ENCODE peak calls at places on chromosomes 5 and 9, in ten cellular contexts. S is GM13976, O is HFFc6, B is HFF-Myc, W is RWPE1, T is ovary, U is left ventricle myocardium inferior, V is WTC11, K is AG10803, G is Peyer's patch. D is an unnamed sample.

GRCh38 chr9:16726718-16727451 is 143.6 kb downstream of the BNC2 start:
- DNase-seq in B (no peak), K (peak; percentile 84), O (peak; percentile 72), U (peak; percentile 76), W (peak; percentile 50), V (peak; percentile 82), S (peak; percentile 14), T (peak; percentile 89), G (no peak), D (peak; percentile 51)

GRCh38 chr5:178386532-178386931 is 153.9 kb upstream of the PHYKPL start:
- DNase-seq in B (no peak), K (no peak), T (no peak), W (no peak), S (no peak), U (no peak), O (no peak), G (no peak), V (peak; percentile 9), D (no peak)

GRCh38 chr5:154373729-154374179 is 72.0 kb upstream of the SAP30L start:
- DNase-seq in V (no peak), G (no peak), U (no peak), B (no peak), K (no peak), T (no peak), W (no peak), S (no peak), O (no peak), D (no peak)

GRCh38 chr5:177071671-177072385 is 14.9 kb upstream of the FGFR4 start:
- DNase-seq in G (peak; percentile 79), S (peak; percentile 80), K (peak; percentile 81), B (peak; percentile 85), O (peak; percentile 83), V (peak; percentile 76), W (peak; percentile 71), U (no peak), T (peak; percentile 87), D (peak; percentile 87)

GRCh38 chr5:159817262-159818029 is 98.8 kb upstream of the ADRA1B start:
- DNase-seq in U (no peak), W (peak; percentile 88), T (no peak), V (no peak), B (no peak), G (no peak), O (peak; percentile 80), S (no peak), K (peak; percentile 36), D (no peak)

GRCh38 chr9:76109953-76110352 is 219.5 kb downstream of the PCSK5 start:
- DNase-seq in K (no peak), G (no peak), B (no peak), W (peak; percentile 17), V (no peak), S (no peak), U (no peak), O (no peak), T (no peak), D (no peak)

GRCh38 chr5:78738693-78739300 is 90.2 kb upstream of the LHFPL2 start:
- DNase-seq in S (no peak), U (no peak), T (no peak), V (no peak), W (no peak), O (no peak), G (no peak), K (no peak), B (no peak), D (peak; percentile 44)

GRCh38 chr5:40442346-40442745 is 237.4 kb upstream of the PTGER4 start:
- DNase-seq in G (no peak), U (no peak), W (no peak), B (no peak), V (no peak), K (peak; percentile 14), T (no peak), O (no peak), S (no peak), D (peak; percentile 6)

DNA sequence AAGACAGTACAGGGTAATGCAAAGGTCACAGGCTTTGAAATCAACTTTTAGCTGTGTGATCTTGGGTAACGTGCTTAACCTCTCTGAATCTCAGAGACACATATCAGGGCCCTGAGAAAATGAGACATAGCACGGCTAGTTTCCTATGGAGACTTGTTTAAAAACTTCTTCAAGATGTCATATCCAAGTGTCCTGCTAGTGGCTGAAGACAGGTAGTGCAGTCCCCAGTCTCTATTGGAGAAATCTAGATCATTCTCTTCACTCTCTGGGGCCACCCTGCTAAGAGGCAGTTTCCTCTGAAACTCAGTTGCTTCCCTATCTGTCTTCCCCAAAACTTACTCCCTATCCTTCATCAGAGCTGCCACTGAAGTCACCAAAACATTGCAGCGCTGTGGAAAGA is 30.3 kb upstream of the GRXCR2 start:
- DNase-seq in U (no peak), G (no peak), V (no peak), W (no peak), O (no peak), T (no peak), K (no peak), B (no peak), S (no peak), D (no peak)
- TF ChIP-seq CTCF in U (no peak), G (no peak), V (no peak), W (no peak), O (peak; percentile 71), T (no peak), K (peak; percentile 37), B (peak; percentile 30), S (no peak), D (peak; percentile 63)

GRCh38 chr9:109781086-109781485 is 1.1 kb downstream of the PALM2AKAP2 start:
- DNase-seq in W (no peak), U (no peak), K (peak; percentile 53), G (no peak), B (no peak), O (no peak), T (no peak), S (no peak), V (no peak), D (no peak)

GRCh38 chr9:109780453-109781033 is 545 bp downstream of the PALM2AKAP2 start:
- DNase-seq in S (no peak), O (no peak), U (no peak), W (peak; percentile 36), V (peak; percentile 17), G (no peak), T (no peak), K (peak; percentile 16), B (no peak), D (no peak)

GRCh38 chr9:109776391-109776790 is 3.6 kb upstream of the PALM2AKAP2 start:
- DNase-seq in W (no peak), O (no peak), T (no peak), V (no peak), B (no peak), K (no peak), U (no peak), S (no peak), G (no peak), D (no peak)

GRCh38 chr9:109781541-109782197 is 1.7 kb downstream of the PALM2AKAP2 start:
- DNase-seq in O (peak; percentile 37), U (no peak), W (no peak), T (no peak), S (no peak), B (no peak), G (no peak), K (peak; percentile 42), V (no peak), D (no peak)

GRCh38 chr9:109779711-109780452 is at the start of gene PALM2AKAP2:
- DNase-seq in U (peak; percentile 78), G (no peak), B (peak; percentile 30), T (peak; percentile 22), W (peak; percentile 82), V (peak; percentile 76), S (peak; percentile 24), K (peak; percentile 73), O (peak; percentile 50), D (peak; percentile 47)
- TF ChIP-seq CTCF in U (peak; percentile 60), G (no peak), B (no peak), T (peak; percentile 12), W (peak; percentile 92), V (no peak), S (no peak), K (peak; percentile 10), O (peak; percentile 67), D (no peak)

DNA sequence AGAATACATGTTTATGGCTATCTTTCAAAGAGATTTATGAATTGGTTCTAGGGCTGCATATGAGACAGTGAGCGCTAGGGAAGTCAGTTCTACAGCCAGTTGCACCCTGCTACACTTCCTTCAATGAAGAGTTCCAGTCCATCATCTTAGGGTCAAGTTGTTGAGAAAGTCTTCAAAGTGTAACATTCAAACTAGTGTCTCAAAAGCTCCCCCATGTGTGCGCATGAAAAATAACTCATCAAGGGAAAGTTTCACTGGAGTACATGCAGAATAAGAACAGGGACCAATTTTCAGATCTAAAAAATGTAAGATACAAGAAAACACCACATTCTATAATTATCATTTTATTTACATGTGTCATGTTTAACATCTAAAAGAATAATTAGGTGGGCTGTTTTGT is 317.2 kb downstream of the DEPDC1B start:
- DNase-seq in S (peak; percentile 26), G (no peak), O (peak; percentile 26), K (peak; percentile 48), V (no peak), W (peak; percentile 53), U (no peak), B (peak; percentile 32), T (no peak), D (peak; percentile 14)
- TF ChIP-seq CTCF in S (peak; percentile 34), G (no peak), O (peak; percentile 61), K (peak; percentile 65), V (no peak), W (peak; percentile 37), U (peak; percentile 11), B (peak; percentile 33), T (no peak), D (no peak)

GRCh38 chr5:141950207-141951005 is 7.6 kb downstream of the PCDH12 start:
- DNase-seq in U (no peak), T (no peak), O (no peak), G (no peak), K (no peak), W (no peak), V (no peak), B (no peak), S (no peak), D (no peak)

GRCh38 chr5:141954193-141954592 is 3.8 kb downstream of the PCDH12 start:
- DNase-seq in U (no peak), G (no peak), S (no peak), V (no peak), T (no peak), W (no peak), O (no peak), B (no peak), K (no peak), D (no peak)

GRCh38 chr5:141952030-141952429 is 6.0 kb downstream of the PCDH12 start:
- DNase-seq in V (no peak), T (no peak), K (no peak), S (no peak), O (no peak), B (no peak), G (no peak), W (no peak), U (no peak), D (no peak)

GRCh38 chr5:141948812-141949211 is 9.2 kb downstream of the PCDH12 start:
- DNase-seq in W (no peak), B (no peak), O (no peak), T (no peak), S (no peak), V (no peak), K (no peak), G (no peak), U (no peak), D (no peak)

DNA sequence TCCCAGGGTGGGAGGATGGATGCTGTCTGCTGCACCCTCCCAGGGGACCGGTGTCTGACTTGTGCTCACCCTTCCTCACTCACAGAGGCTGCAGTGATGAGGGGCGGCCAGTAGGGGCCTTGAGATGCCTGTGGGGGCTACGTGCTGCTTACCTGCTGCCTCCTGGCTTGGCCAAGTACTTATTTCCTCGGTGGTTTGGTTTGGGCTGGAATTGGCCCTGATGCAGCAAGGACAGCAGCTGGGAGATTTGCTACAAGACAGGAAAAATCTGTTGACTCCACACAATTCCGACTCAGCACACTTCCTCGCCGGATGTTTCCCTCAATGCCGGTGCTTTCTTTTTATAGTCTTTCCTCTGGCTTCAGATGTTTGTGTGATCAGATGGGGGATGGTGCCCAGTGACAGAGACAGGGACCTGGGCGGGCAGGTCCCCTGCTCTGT is 6.6 kb downstream of the PCDH12 start:
- DNase-seq in G (no peak), K (no peak), V (peak; percentile 78), B (no peak), T (no peak), U (no peak), W (peak; percentile 34), S (peak; percentile 61), O (no peak), D (peak; percentile 47)
- TF ChIP-seq CTCF in G (peak; percentile 11), K (peak; percentile 34), V (peak; percentile 80), B (peak; percentile 55), T (no peak), U (peak; percentile 56), W (no peak), S (peak; percentile 15), O (peak; percentile 64), D (peak; percentile 58)